ENCODE peak calls at places on chromosomes 12 and 14, in five cellular contexts. B, O, K, H and Z are unnamed samples.

GRCh38 chr14:25259470-25259869 is 209.5 kb upstream of the STXBP6 start:
- DNase-seq in B (no peak), O (no peak), K (no peak), H (no peak), Z (no peak)

GRCh38 chr12:124772467-124773170 is 91.0 kb downstream of the SCARB1 start:
- DNase-seq in B (no peak), O (no peak), K (no peak), H (no peak), Z (peak; percentile 63)

GRCh38 chr12:57630891-57631433 is 2.0 kb downstream of the B4GALNT1 start:
- DNase-seq in B (no peak), O (no peak), K (no peak), H (no peak), Z (no peak)

GRCh38 chr12:22935090-22935489 is 310.1 kb downstream of the ETNK1 start:
- DNase-seq in B (no peak), O (peak; percentile 1), K (no peak), H (no peak), Z (peak; percentile 40)

GRCh38 chr12:40405419-40405818 is 180.6 kb downstream of the LRRK2 start:
- DNase-seq in B (no peak), O (no peak), K (no peak), H (no peak), Z (peak; percentile 41)

GRCh38 chr12:69534389-69534822 is 50.9 kb upstream of the CCT2 start:
- DNase-seq in B (peak; percentile 15), O (peak; percentile 98), K (no peak), H (no peak), Z (peak; percentile 96)

GRCh38 chr12:6697584-6698351 is 2.8 kb downstream of the PIANP start:
- DNase-seq in B (peak; percentile 49), O (peak; percentile 80), K (peak; percentile 42), H (no peak), Z (peak; percentile 85)

GRCh38 chr14:96399405-96399804 is 7.5 kb downstream of the AK7 start:
- DNase-seq in B (no peak), O (no peak), K (no peak), H (no peak), Z (no peak)

GRCh38 chr14:94523265-94523664 is 14.0 kb upstream of the SERPINA12 start:
- DNase-seq in B (no peak), O (no peak), K (no peak), H (no peak), Z (no peak)

GRCh38 chr14:60116181-60116580 is 24.5 kb downstream of the PCNX4 start:
- DNase-seq in B (no peak), O (peak; percentile 26), K (no peak), H (no peak), Z (no peak)

GRCh38 chr12:100688451-100688864 is 106.1 kb upstream of the ANO4 start:
- DNase-seq in B (no peak), O (peak; percentile 29), K (no peak), H (no peak), Z (no peak)

GRCh38 chr14:67722293-67722692 is 20.6 kb downstream of the RDH12 start:
- DNase-seq in B (no peak), O (peak; percentile 15), K (peak; percentile 69), H (no peak), Z (peak; percentile 74)

GRCh38 chr12:24423611-24424010 is 474.1 kb upstream of the SOX5 start:
- DNase-seq in B (no peak), O (no peak), K (no peak), H (no peak), Z (no peak)

GRCh38 chr14:36619853-36620252 is 37.4 kb upstream of the NKX2-8 start:
- DNase-seq in B (no peak), O (no peak), K (no peak), H (no peak), Z (no peak)

GRCh38 chr12:48183091-48183875 is at the start of gene CCDC184:
- DNase-seq in B (peak; percentile 85), O (peak; percentile 81), K (peak; percentile 48), H (peak; percentile 66), Z (peak; percentile 95)

GRCh38 chr14:95098984-95099599 is 58.2 kb downstream of the DICER1 start:
- DNase-seq in B (peak; percentile 74), O (peak; percentile 50), K (peak; percentile 63), H (peak; percentile 3), Z (peak; percentile 87)

GRCh38 chr12:123050331-123050809 is 69.9 kb downstream of the ARL6IP4 start:
- DNase-seq in B (no peak), O (peak; percentile 47), K (no peak), H (no peak), Z (no peak)

GRCh38 chr14:63956326-63956725 is 103.5 kb downstream of the SYNE2 start:
- DNase-seq in B (no peak), O (no peak), K (no peak), H (no peak), Z (no peak)

GRCh38 chr12:108468149-108468968 is 46.7 kb upstream of the FICD start:
- DNase-seq in B (peak; percentile 56), O (peak; percentile 24), K (no peak), H (no peak), Z (peak; percentile 84)

GRCh38 chr14:96243785-96244184 is 12.2 kb upstream of the BDKRB1 start:
- DNase-seq in B (peak; percentile 41), O (no peak), K (no peak), H (no peak), Z (no peak)

GRCh38 chr12:132734206-132734605 is 23.6 kb downstream of the PGAM5 start:
- DNase-seq in B (no peak), O (no peak), K (no peak), H (no peak), Z (no peak)

GRCh38 chr12:76032043-76032981 is 736 bp upstream of the PHLDA1 start:
- DNase-seq in B (peak; percentile 39), O (peak; percentile 61), K (peak; percentile 49), H (no peak), Z (peak; percentile 79)

GRCh38 chr14:60652674-60653387 is 3.6 kb upstream of the SIX1 start:
- DNase-seq in B (no peak), O (no peak), K (no peak), H (no peak), Z (peak; percentile 48)